ENCODE peak calls at places on chromosomes 3 and 15, in six cellular contexts. W is psoas muscle; Z is HCT116; G is left lung; C is effector memory CD4-positive, alpha-beta T cell; U is Karpas-422. D is an unnamed sample. For H3K4me1 and H3K36me3, the result is how much of the 10 kb centered on the place peaks cover.

GRCh38 chr15:70713547-70714414 is 49.6 kb downstream of the UACA start:
- DNase-seq in W (no peak), Z (no peak), G (no peak), C (no peak), U (no peak), D (no peak)

GRCh38 chr15:40238927-40239591 is at the start of gene PAK6:
- DNase-seq in W (no peak), Z (peak), G (peak), C (no peak), U (peak), D (peak)

GRCh38 chr3:125163739-125164601 is 48.6 kb downstream of the SLC12A8 start:
- DNase-seq in W (no peak), Z (no peak), G (peak), C (no peak), U (peak), D (no peak)

GRCh38 chr15:64152507-64153387 is 1.2 kb downstream of the SNX22 start:
- DNase-seq in W (no peak), Z (no peak), G (no peak), C (no peak), U (peak), D (no peak)

GRCh38 chr3:70308760-70309159 is 3.7 kb downstream of the MDFIC2 start:
- DNase-seq in W (no peak), Z (no peak), G (no peak), C (no peak), U (no peak), D (no peak)

GRCh38 chr15:36682091-36682490 is 102.7 kb downstream of the CDIN1 start:
- DNase-seq in W (no peak), Z (no peak), G (no peak), C (no peak), U (no peak), D (no peak)

GRCh38 chr3:24460974-24461373 is 33.7 kb downstream of the THRB start:
- DNase-seq in W (no peak), Z (no peak), G (no peak), C (no peak), U (no peak), D (no peak)

GRCh38 chr15:41882689-41883483 is 11.0 kb downstream of the SPTBN5 start:
- DNase-seq in W (no peak), Z (no peak), G (peak), C (no peak), U (no peak), D (no peak)

GRCh38 chr3:35664460-35664919 is 25.2 kb downstream of the ARPP21 start:
- DNase-seq in W (peak), Z (no peak), G (peak), C (no peak), U (no peak), D (peak)

GRCh38 chr15:67506775-67507747 is 13.9 kb upstream of the C15orf61 start:
- DNase-seq in W (no peak), Z (no peak), G (no peak), C (no peak), U (no peak), D (no peak)

GRCh38 chr15:69631005-69631404 is 178.4 kb downstream of the RPLP1 start:
- DNase-seq in W (no peak), Z (no peak), G (no peak), C (no peak), U (no peak), D (no peak)

GRCh38 chr3:51568041-51568440 is 29.5 kb downstream of the RAD54L2 start:
- DNase-seq in W (no peak), Z (no peak), G (no peak), C (no peak), U (no peak), D (no peak)

GRCh38 chr3:45830121-45830520 is 11.8 kb downstream of the LZTFL1 start:
- DNase-seq in W (no peak), Z (no peak), G (no peak), C (no peak), U (no peak), D (no peak)

GRCh38 chr3:195207731-195208130 is 63.2 kb downstream of the XXYLT1 start:
- DNase-seq in W (no peak), Z (no peak), G (peak), C (no peak), U (no peak), D (no peak)
- H3K4me1 ChIP-seq in W (under half), Z (under half), G (under half), C (under half), U (under half), D (under half)

DNA sequence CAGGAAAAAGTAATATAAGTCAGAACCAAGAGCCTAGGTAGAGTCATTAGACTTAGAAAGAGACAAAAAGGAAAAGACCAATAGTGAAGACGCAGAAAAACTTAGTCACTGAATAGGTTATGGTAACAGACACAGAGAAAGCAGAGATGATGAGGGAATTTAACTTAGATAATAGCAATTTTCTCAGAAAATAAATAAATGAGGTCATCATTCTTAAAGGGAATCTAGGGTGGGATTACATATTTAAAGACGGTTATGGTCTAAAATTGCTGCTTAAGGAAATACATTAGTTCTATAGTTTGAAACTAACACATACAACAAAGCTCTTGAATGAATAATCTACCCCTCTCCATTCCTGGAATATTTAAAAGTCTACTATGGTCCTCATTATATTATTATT is 59.4 kb downstream of the UBR1 start:
- DNase-seq in W (no peak), Z (no peak), G (no peak), C (no peak), U (no peak), D (no peak)
- H3K36me3 ChIP-seq in W (half or more), Z (under half), G (half or more), C (under half), U (half or more), D (half or more)

GRCh38 chr15:60370804-60371700 is 26.7 kb downstream of the ANXA2 start:
- DNase-seq in W (peak), Z (peak), G (no peak), C (no peak), U (no peak), D (no peak)
- H3K4me1 ChIP-seq in W (half or more), Z (half or more), G (half or more), C (under half), U (under half), D (half or more)

DNA sequence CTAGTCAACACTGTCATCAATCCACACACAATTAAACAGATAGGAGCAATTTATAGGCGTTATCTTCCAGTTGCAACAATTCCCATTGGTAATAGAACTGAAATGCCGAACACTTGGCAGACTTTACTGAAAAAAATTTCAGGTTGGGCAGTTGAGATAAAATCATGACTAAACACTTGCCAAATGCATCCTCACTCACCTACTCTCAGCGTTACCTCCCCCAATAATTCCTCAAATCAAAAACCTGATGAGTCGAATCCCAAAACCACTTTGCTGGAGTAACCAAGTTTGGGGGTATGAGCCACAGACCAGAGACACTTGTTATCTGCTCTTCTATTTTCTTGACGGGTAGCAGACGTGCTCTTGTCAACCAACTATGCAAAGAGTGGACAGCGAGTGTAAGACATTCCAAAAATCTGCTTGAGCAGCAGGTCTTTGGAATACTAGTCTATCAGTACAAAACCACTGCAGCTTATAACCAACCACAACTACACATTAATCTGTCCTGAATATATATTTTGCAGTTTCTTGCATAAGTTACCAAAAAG is 30.3 kb downstream of the PPP1R2 start:
- DNase-seq in W (no peak), Z (no peak), G (no peak), C (no peak), U (peak), D (no peak)
- H3K36me3 ChIP-seq in W (half or more), Z (under half), G (half or more), C (half or more), U (half or more), D (under half)

GRCh38 chr15:62454567-62455172 is 289.6 kb upstream of the C2CD4B start:
- DNase-seq in W (no peak), Z (no peak), G (no peak), C (no peak), U (no peak), D (no peak)

GRCh38 chr15:62455441-62455921 is 290.4 kb upstream of the C2CD4B start:
- DNase-seq in W (no peak), Z (no peak), G (no peak), C (no peak), U (no peak), D (no peak)

GRCh38 chr15:62453979-62454378 is 288.9 kb upstream of the C2CD4B start:
- DNase-seq in W (no peak), Z (no peak), G (no peak), C (no peak), U (no peak), D (no peak)

GRCh38 chr15:62457100-62457499 is 292.0 kb upstream of the C2CD4B start:
- DNase-seq in W (no peak), Z (no peak), G (no peak), C (no peak), U (no peak), D (no peak)

GRCh38 chr15:62456011-62456920 is 291.2 kb upstream of the C2CD4B start:
- DNase-seq in W (no peak), Z (no peak), G (no peak), C (no peak), U (no peak), D (no peak)
- H3K4me1 ChIP-seq in W (half or more), Z (under half), G (under half), C (under half), U (under half), D (under half)

GRCh38 chr3:172256101-172256687 is 192.1 kb downstream of the GHSR start:
- DNase-seq in W (peak), Z (no peak), G (no peak), C (no peak), U (no peak), D (no peak)
- H3K36me3 ChIP-seq in W (under half), Z (under half), G (half or more), C (under half), U (under half), D (under half)

GRCh38 chr3:129503387-129504010 is 24.9 kb upstream of the RHO start:
- DNase-seq in W (no peak), Z (no peak), G (no peak), C (no peak), U (no peak), D (no peak)
- H3K4me1 ChIP-seq in W (under half), Z (under half), G (under half), C (under half), U (under half), D (under half)

GRCh38 chr3:50120364-50121095 is 31.8 kb downstream of the RBM5 start:
- DNase-seq in W (no peak), Z (no peak), G (peak), C (no peak), U (peak), D (peak)

GRCh38 chr3:50117120-50117519 is 28.4 kb downstream of the RBM5 start:
- DNase-seq in W (no peak), Z (no peak), G (no peak), C (no peak), U (no peak), D (no peak)

GRCh38 chr3:50119786-50120185 is 31.1 kb downstream of the RBM5 start:
- DNase-seq in W (no peak), Z (no peak), G (no peak), C (no peak), U (no peak), D (peak)

GRCh38 chr3:50121416-50122032 is 32.8 kb downstream of the RBM5 start:
- DNase-seq in W (peak), Z (peak), G (peak), C (peak), U (peak), D (peak)

DNA sequence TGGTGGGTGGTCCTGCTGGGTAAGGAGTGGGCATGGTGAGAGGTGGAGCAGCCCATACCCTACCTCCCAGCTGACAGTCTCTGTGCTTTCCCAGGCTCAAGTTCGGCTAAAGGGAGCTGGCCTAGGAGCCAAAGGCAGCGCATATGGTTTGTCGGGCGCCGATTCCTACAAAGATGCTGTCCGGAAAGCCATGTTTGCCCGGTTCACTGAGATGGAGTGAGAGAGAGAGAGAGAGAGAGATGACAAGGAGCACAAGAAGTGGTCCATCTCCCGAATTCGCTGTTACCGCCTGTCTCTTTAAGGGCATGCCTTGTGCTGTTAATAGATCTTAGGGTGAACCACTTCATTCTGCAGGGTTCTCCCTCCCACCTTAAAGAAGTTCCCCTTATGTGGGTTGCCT is 29.5 kb downstream of the RBM5 start:
- DNase-seq in W (no peak), Z (no peak), G (no peak), C (no peak), U (no peak), D (no peak)
- H3K36me3 ChIP-seq in W (half or more), Z (half or more), G (half or more), C (half or more), U (under half), D (under half)

DNA sequence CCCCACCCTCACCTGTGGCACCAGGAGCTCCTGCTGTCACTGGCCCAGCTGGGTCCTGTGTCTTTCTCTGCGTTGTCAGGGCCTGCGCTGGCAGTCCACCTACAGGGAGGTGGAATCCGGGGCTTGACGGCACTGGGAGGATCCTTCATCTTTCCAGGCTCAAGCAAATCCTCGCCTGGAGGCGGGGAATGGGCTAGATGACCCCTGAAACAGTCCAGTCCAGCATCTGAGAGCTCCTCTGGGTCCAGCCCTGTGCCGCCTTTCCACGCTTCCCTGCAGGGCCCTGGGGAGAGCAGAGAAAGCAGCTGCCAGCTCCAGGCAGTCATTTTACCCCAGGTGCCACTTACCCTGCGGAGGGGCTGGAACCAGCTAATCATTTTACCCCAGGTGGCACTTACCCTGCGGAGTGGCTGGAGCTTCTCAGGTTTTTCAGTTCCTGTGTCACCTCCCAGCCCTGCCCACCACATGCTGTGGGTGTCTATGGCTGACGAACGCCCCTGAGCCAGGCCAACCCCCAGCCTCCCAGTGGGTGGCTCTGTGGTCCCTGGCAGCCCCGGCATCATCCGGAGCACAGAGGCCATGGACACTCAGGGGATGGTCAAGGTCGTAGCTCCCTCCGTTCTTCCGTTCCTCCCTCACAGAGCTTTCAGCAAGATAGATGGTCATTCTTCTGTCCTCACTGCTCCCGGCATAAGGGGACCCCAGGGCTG is 17.9 kb upstream of the ADIPOQ start:
- DNase-seq in W (no peak), Z (no peak), G (no peak), C (no peak), U (no peak), D (no peak)
- H3K4me1 ChIP-seq in W (under half), Z (under half), G (under half), C (under half), U (under half), D (under half)